ENCODE peak calls at places on chromosomes 12 and 14, in nine cellular contexts. One of them, this sample, is unnamed.

GRCh38 chr12:38984388-38984787 is 79.0 kb upstream of the CPNE8 start:
- DNase-seq in GM23338: no peak
- DNase-seq in sigmoid colon: no peak
- DNase-seq in heart left ventricle: no peak
- DNase-seq in pancreas: no peak
- DNase-seq in IMR-90: no peak
- DNase-seq in CD8-positive, alpha-beta memory T cell: no peak
- DNase-seq in breast epithelium: no peak
- DNase-seq in stomach: no peak
- DNase-seq in this sample: no peak

GRCh38 chr12:78697817-78698415 is 166.7 kb upstream of the SYT1 start:
- DNase-seq in GM23338: no peak
- DNase-seq in stomach: no peak
- DNase-seq in pancreas: no peak
- DNase-seq in CD8-positive, alpha-beta memory T cell: no peak
- DNase-seq in IMR-90: peak; percentile 49
- DNase-seq in breast epithelium: no peak
- DNase-seq in sigmoid colon: no peak
- DNase-seq in heart left ventricle: no peak
- DNase-seq in this sample: no peak

GRCh38 chr14:55583942-55584468 is 4.0 kb downstream of the KTN1 start:
- DNase-seq in stomach: no peak
- DNase-seq in pancreas: no peak
- DNase-seq in heart left ventricle: no peak
- DNase-seq in CD8-positive, alpha-beta memory T cell: no peak
- DNase-seq in IMR-90: peak; percentile 37
- DNase-seq in GM23338: no peak
- DNase-seq in breast epithelium: no peak
- DNase-seq in sigmoid colon: no peak
- DNase-seq in this sample: no peak

GRCh38 chr14:78566017-78566858 is 396.1 kb downstream of the NRXN3 start:
- DNase-seq in sigmoid colon: peak; percentile 72
- DNase-seq in IMR-90: peak; percentile 46
- DNase-seq in CD8-positive, alpha-beta memory T cell: no peak
- DNase-seq in stomach: peak; percentile 81
- DNase-seq in GM23338: peak; percentile 94
- DNase-seq in heart left ventricle: peak; percentile 73
- DNase-seq in breast epithelium: peak; percentile 66
- DNase-seq in pancreas: peak; percentile 72
- DNase-seq in this sample: peak; percentile 71

GRCh38 chr14:80678436-80678835 is 263.1 kb downstream of the CEP128 start:
- DNase-seq in CD8-positive, alpha-beta memory T cell: no peak
- DNase-seq in stomach: no peak
- DNase-seq in pancreas: no peak
- DNase-seq in heart left ventricle: no peak
- DNase-seq in IMR-90: peak; percentile 57
- DNase-seq in sigmoid colon: no peak
- DNase-seq in breast epithelium: no peak
- DNase-seq in GM23338: no peak
- DNase-seq in this sample: no peak

GRCh38 chr12:122965851-122966742 is at the start of gene ABCB9:
- DNase-seq in GM23338: peak; percentile 97
- DNase-seq in sigmoid colon: peak; percentile 95
- DNase-seq in pancreas: peak; percentile 99
- DNase-seq in stomach: peak; percentile 97
- DNase-seq in CD8-positive, alpha-beta memory T cell: peak; percentile 97
- DNase-seq in heart left ventricle: peak; percentile 97
- DNase-seq in IMR-90: peak; percentile 86
- DNase-seq in breast epithelium: peak; percentile 96
- DNase-seq in this sample: peak; percentile 95

GRCh38 chr12:49622501-49623141 is 740 bp upstream of the PRPF40B start:
- DNase-seq in breast epithelium: no peak
- DNase-seq in IMR-90: peak; percentile 3
- DNase-seq in pancreas: no peak
- DNase-seq in GM23338: peak; percentile 64
- DNase-seq in CD8-positive, alpha-beta memory T cell: peak; percentile 40
- DNase-seq in sigmoid colon: no peak
- DNase-seq in stomach: peak; percentile 39
- DNase-seq in heart left ventricle: no peak
- DNase-seq in this sample: peak; percentile 66

GRCh38 chr14:78921856-78922255 is 751.7 kb downstream of the NRXN3 start:
- DNase-seq in heart left ventricle: no peak
- DNase-seq in IMR-90: peak; percentile 88
- DNase-seq in GM23338: no peak
- DNase-seq in sigmoid colon: no peak
- DNase-seq in CD8-positive, alpha-beta memory T cell: no peak
- DNase-seq in pancreas: no peak
- DNase-seq in breast epithelium: no peak
- DNase-seq in stomach: no peak
- DNase-seq in this sample: no peak

DNA sequence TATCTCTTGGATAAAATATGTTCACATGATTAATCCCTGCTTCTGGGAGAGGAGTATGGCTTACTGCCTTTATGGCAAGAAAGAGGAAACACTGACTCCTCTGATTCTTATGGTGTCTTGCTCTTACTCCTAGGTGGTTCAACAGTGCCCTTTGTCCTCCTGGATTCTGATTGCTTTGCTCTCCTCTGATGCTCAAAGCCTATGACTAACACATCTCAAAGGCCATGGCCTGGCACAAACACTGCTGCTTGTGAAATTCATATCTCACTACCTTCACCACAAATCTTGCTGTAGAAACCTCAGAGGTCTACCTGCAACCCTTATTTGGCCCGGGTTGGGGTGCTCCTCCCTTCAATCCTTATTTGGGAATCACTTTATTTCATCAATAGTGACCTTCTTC is 217.2 kb downstream of the C12orf50 start:
- DNase-seq in IMR-90: peak; percentile 54
- DNase-seq in breast epithelium: no peak
- DNase-seq in pancreas: no peak
- DNase-seq in sigmoid colon: no peak
- DNase-seq in CD8-positive, alpha-beta memory T cell: no peak
- DNase-seq in heart left ventricle: no peak
- DNase-seq in stomach: no peak
- DNase-seq in GM23338: no peak
- DNase-seq in this sample: no peak
- H3K4me1 ChIP-seq in IMR-90: peaks cover 24% of the 10 kb centered on the region
- H3K4me1 ChIP-seq in breast epithelium: no peaks in the 10 kb centered on the region
- H3K4me1 ChIP-seq in pancreas: no peaks in the 10 kb centered on the region
- H3K4me1 ChIP-seq in sigmoid colon: peaks cover 7% of the 10 kb centered on the region
- H3K4me1 ChIP-seq in CD8-positive, alpha-beta memory T cell: no peaks in the 10 kb centered on the region
- H3K4me1 ChIP-seq in heart left ventricle: no peaks in the 10 kb centered on the region
- H3K4me1 ChIP-seq in stomach: no peaks in the 10 kb centered on the region
- H3K4me1 ChIP-seq in GM23338: no peaks in the 10 kb centered on the region
- H3K4me1 ChIP-seq in this sample: peaks cover 26% of the 10 kb centered on the region

GRCh38 chr14:22601456-22601855 is 3.4 kb downstream of the ABHD4 start:
- DNase-seq in sigmoid colon: no peak
- DNase-seq in pancreas: no peak
- DNase-seq in CD8-positive, alpha-beta memory T cell: no peak
- DNase-seq in IMR-90: no peak
- DNase-seq in GM23338: no peak
- DNase-seq in stomach: no peak
- DNase-seq in heart left ventricle: no peak
- DNase-seq in breast epithelium: no peak
- DNase-seq in this sample: no peak
- H3K4me1 ChIP-seq in sigmoid colon: peaks cover 18% of the 10 kb centered on the region
- H3K4me1 ChIP-seq in pancreas: peaks cover 10% of the 10 kb centered on the region
- H3K4me1 ChIP-seq in CD8-positive, alpha-beta memory T cell: peaks cover 10% of the 10 kb centered on the region
- H3K4me1 ChIP-seq in IMR-90: peaks cover 7% of the 10 kb centered on the region
- H3K4me1 ChIP-seq in GM23338: peaks cover 22% of the 10 kb centered on the region
- H3K4me1 ChIP-seq in stomach: peaks cover 32% of the 10 kb centered on the region
- H3K4me1 ChIP-seq in heart left ventricle: peaks cover 22% of the 10 kb centered on the region
- H3K4me1 ChIP-seq in breast epithelium: peaks cover 13% of the 10 kb centered on the region
- H3K4me1 ChIP-seq in this sample: peaks cover 7% of the 10 kb centered on the region

GRCh38 chr12:9037431-9037830 is 48.1 kb downstream of the KLRG1 start:
- DNase-seq in stomach: no peak
- DNase-seq in breast epithelium: no peak
- DNase-seq in GM23338: no peak
- DNase-seq in pancreas: no peak
- DNase-seq in heart left ventricle: no peak
- DNase-seq in IMR-90: no peak
- DNase-seq in CD8-positive, alpha-beta memory T cell: no peak
- DNase-seq in sigmoid colon: no peak
- DNase-seq in this sample: no peak

GRCh38 chr12:9039397-9039977 is 50.1 kb downstream of the KLRG1 start:
- DNase-seq in stomach: no peak
- DNase-seq in GM23338: peak; percentile 79
- DNase-seq in sigmoid colon: no peak
- DNase-seq in breast epithelium: no peak
- DNase-seq in pancreas: no peak
- DNase-seq in IMR-90: peak; percentile 40
- DNase-seq in CD8-positive, alpha-beta memory T cell: no peak
- DNase-seq in heart left ventricle: no peak
- DNase-seq in this sample: no peak

GRCh38 chr12:9040484-9041186 is 51.3 kb downstream of the KLRG1 start:
- DNase-seq in IMR-90: no peak
- DNase-seq in GM23338: no peak
- DNase-seq in pancreas: no peak
- DNase-seq in CD8-positive, alpha-beta memory T cell: no peak
- DNase-seq in stomach: no peak
- DNase-seq in breast epithelium: no peak
- DNase-seq in sigmoid colon: no peak
- DNase-seq in heart left ventricle: no peak
- DNase-seq in this sample: no peak

GRCh38 chr12:9043766-9044165 is 54.4 kb downstream of the KLRG1 start:
- DNase-seq in stomach: no peak
- DNase-seq in GM23338: no peak
- DNase-seq in heart left ventricle: no peak
- DNase-seq in pancreas: no peak
- DNase-seq in sigmoid colon: no peak
- DNase-seq in CD8-positive, alpha-beta memory T cell: no peak
- DNase-seq in IMR-90: no peak
- DNase-seq in breast epithelium: no peak
- DNase-seq in this sample: no peak

GRCh38 chr12:9041321-9041720 is 52.0 kb downstream of the KLRG1 start:
- DNase-seq in IMR-90: peak; percentile 17
- DNase-seq in pancreas: no peak
- DNase-seq in GM23338: no peak
- DNase-seq in stomach: no peak
- DNase-seq in heart left ventricle: no peak
- DNase-seq in CD8-positive, alpha-beta memory T cell: no peak
- DNase-seq in sigmoid colon: no peak
- DNase-seq in breast epithelium: no peak
- DNase-seq in this sample: no peak
- H3K4me1 ChIP-seq in IMR-90: no peaks in the 10 kb centered on the region
- H3K4me1 ChIP-seq in pancreas: no peaks in the 10 kb centered on the region
- H3K4me1 ChIP-seq in GM23338: no peaks in the 10 kb centered on the region
- H3K4me1 ChIP-seq in stomach: no peaks in the 10 kb centered on the region
- H3K4me1 ChIP-seq in heart left ventricle: no peaks in the 10 kb centered on the region
- H3K4me1 ChIP-seq in CD8-positive, alpha-beta memory T cell: peaks cover 42% of the 10 kb centered on the region
- H3K4me1 ChIP-seq in sigmoid colon: no peaks in the 10 kb centered on the region
- H3K4me1 ChIP-seq in breast epithelium: no peaks in the 10 kb centered on the region
- H3K4me1 ChIP-seq in this sample: no peaks in the 10 kb centered on the region

GRCh38 chr14:101120636-101121398 is 217.3 kb upstream of the RTL1 start:
- DNase-seq in sigmoid colon: peak; percentile 68
- DNase-seq in GM23338: no peak
- DNase-seq in stomach: peak; percentile 26
- DNase-seq in breast epithelium: no peak
- DNase-seq in CD8-positive, alpha-beta memory T cell: no peak
- DNase-seq in pancreas: no peak
- DNase-seq in IMR-90: no peak
- DNase-seq in heart left ventricle: peak; percentile 79
- DNase-seq in this sample: peak; percentile 40

GRCh38 chr14:101121399-101122113 is 218.0 kb upstream of the RTL1 start:
- DNase-seq in GM23338: no peak
- DNase-seq in pancreas: no peak
- DNase-seq in stomach: peak; percentile 18
- DNase-seq in sigmoid colon: peak; percentile 53
- DNase-seq in heart left ventricle: no peak
- DNase-seq in CD8-positive, alpha-beta memory T cell: no peak
- DNase-seq in breast epithelium: no peak
- DNase-seq in IMR-90: no peak
- DNase-seq in this sample: peak; percentile 19

GRCh38 chr14:101122855-101123129 is 219.3 kb upstream of the RTL1 start:
- DNase-seq in sigmoid colon: peak; percentile 40
- DNase-seq in GM23338: no peak
- DNase-seq in breast epithelium: peak; percentile 43
- DNase-seq in CD8-positive, alpha-beta memory T cell: no peak
- DNase-seq in heart left ventricle: no peak
- DNase-seq in stomach: peak; percentile 9
- DNase-seq in IMR-90: no peak
- DNase-seq in pancreas: no peak
- DNase-seq in this sample: no peak

GRCh38 chr14:101123639-101124525 is 220.4 kb upstream of the RTL1 start:
- DNase-seq in IMR-90: no peak
- DNase-seq in CD8-positive, alpha-beta memory T cell: no peak
- DNase-seq in stomach: peak; percentile 17
- DNase-seq in heart left ventricle: no peak
- DNase-seq in GM23338: no peak
- DNase-seq in breast epithelium: peak; percentile 25
- DNase-seq in sigmoid colon: peak; percentile 47
- DNase-seq in pancreas: no peak
- DNase-seq in this sample: no peak

DNA sequence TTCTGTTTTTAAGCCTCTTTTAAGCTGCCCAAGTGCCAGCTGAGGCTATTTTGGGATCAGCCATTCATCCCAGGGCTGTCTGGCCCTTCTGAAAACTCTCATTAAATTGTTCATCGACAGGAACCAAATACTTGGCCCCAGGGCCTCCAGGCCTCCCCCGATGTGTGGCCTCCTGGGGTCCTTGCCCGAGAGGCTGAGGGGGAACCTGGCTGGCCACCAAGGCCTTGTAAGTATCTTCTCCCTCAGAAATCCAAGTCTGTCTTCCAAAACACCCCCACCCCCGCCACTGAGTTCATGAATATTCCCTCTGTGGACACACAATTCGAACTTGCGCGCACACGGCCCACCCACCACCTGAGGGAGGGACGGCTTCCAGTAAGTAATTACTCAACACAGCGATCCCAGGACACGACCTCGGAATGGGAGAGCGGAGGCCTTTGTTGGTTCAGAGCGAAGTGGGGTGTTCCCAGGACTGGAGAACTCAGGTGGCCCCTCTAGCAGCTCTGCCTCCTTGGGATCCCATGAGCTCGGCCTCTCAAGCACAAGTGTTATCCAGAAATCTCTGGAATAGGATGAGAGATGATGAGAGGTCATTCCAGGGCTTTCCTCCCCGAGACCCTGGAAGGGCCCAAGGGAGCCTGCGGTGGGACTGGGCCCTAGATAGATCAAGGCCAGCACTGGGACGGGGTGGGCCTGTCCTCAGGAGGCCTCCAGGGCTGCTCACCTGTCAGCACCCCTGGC is 218.8 kb upstream of the RTL1 start:
- DNase-seq in IMR-90: no peak
- DNase-seq in GM23338: no peak
- DNase-seq in stomach: peak; percentile 11
- DNase-seq in breast epithelium: no peak
- DNase-seq in CD8-positive, alpha-beta memory T cell: no peak
- DNase-seq in heart left ventricle: no peak
- DNase-seq in sigmoid colon: peak; percentile 42
- DNase-seq in pancreas: no peak
- DNase-seq in this sample: peak; percentile 35
- H3K4me1 ChIP-seq in IMR-90: no peaks in the 10 kb centered on the region
- H3K4me1 ChIP-seq in GM23338: no peaks in the 10 kb centered on the region
- H3K4me1 ChIP-seq in stomach: no peaks in the 10 kb centered on the region
- H3K4me1 ChIP-seq in breast epithelium: no peaks in the 10 kb centered on the region
- H3K4me1 ChIP-seq in CD8-positive, alpha-beta memory T cell: peaks cover 10% of the 10 kb centered on the region
- H3K4me1 ChIP-seq in heart left ventricle: peaks cover 14% of the 10 kb centered on the region
- H3K4me1 ChIP-seq in sigmoid colon: no peaks in the 10 kb centered on the region
- H3K4me1 ChIP-seq in pancreas: no peaks in the 10 kb centered on the region
- H3K4me1 ChIP-seq in this sample: no peaks in the 10 kb centered on the region